ENCODE peak calls at places on chromosome 9, in seven cellular contexts. B is brain microvascular endothelial cell; I is left ventricle myocardium inferior; G is CD8-positive, alpha-beta T cell; W is K562; F is mammary epithelial cell; E is sigmoid colon. V is an unnamed sample.

GRCh38 chr9:96383165-96383939 is at the start of gene SLC35D2:
- DNase-seq in B (peak; percentile 16), F (peak; percentile 56), I (peak; percentile 71), E (peak; percentile 75), G (peak; percentile 11), W (peak; percentile 72), V (peak; percentile 67)

GRCh38 chr9:128275198-128276007 is at the start of gene GOLGA2:
- DNase-seq in G (peak; percentile 11), W (peak; percentile 99), B (peak; percentile 54), F (no peak), E (peak; percentile 82), I (peak; percentile 27), V (no peak)

GRCh38 chr9:108512426-108513173 is 343.2 kb downstream of the ACTL7B start:
- DNase-seq in E (no peak), G (no peak), B (no peak), I (no peak), F (no peak), W (no peak), V (no peak)

GRCh38 chr9:6645153-6646027 is at the start of gene GLDC:
- DNase-seq in W (no peak), I (peak; percentile 27), F (peak; percentile 31), B (no peak), E (no peak), G (peak; percentile 41), V (peak; percentile 74)

GRCh38 chr9:124038239-124038638 is 26.7 kb downstream of the LHX2 start:
- DNase-seq in F (no peak), I (no peak), B (no peak), W (no peak), E (peak; percentile 26), G (no peak), V (no peak)

GRCh38 chr9:80491086-80491749 is 919.5 kb downstream of the TLE4 start:
- DNase-seq in F (no peak), G (no peak), B (no peak), W (no peak), E (no peak), I (no peak), V (no peak)

GRCh38 chr9:101479337-101480045 is 43.9 kb upstream of the ALDOB start:
- DNase-seq in E (no peak), I (no peak), F (peak; percentile 91), B (no peak), W (no peak), G (no peak), V (no peak)

GRCh38 chr9:123642291-123643278 is 286.6 kb downstream of the CRB2 start:
- DNase-seq in I (peak; percentile 36), F (no peak), B (peak; percentile 28), W (no peak), E (peak; percentile 72), G (no peak), V (no peak)

DNA sequence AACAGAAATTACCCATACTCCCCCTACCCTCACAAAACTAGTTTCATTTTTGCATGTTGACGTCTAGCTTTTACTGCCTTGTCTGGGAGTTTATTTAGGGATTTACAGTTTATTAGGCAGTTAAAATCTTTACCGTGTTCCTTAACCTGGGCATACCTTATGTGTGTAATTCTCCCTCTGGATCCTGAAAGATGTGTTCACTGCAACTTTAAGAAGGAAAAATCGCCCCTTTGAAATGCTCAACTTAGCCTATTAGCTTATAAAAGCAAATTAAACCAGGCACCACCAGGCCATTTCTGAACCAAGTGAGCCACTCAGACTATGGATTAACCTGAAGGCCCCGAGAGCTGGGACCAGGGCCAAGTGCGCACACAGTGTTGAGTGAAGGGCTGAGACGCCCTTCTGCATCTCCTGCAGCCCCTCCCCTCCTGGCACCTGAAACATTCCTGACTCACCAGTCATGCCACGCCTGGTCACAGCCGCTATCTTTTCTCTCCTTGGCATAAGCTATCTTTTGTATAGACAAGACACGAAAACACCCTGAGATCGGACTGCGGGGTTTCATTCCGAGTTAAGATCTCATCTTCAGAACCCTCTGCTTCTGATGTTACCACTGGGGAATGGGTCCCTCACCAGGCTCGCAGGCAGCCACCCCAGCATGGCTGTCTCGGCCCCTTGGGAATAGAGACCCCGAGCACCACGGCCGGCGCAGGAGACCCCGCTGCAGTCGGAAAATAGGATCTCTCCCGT is 111.9 kb downstream of the ROR2 start:
- DNase-seq in F (peak; percentile 5), B (no peak), E (peak; percentile 85), I (peak; percentile 51), W (peak; percentile 44), G (no peak), V (peak; percentile 74)
- H3K27ac ChIP-seq in F (no peak overlapping the region), B (no peak overlapping the region), E (peak overlapping the region; percentile 82), I (no peak overlapping the region), W (no peak overlapping the region), G (no peak overlapping the region), V (no peak overlapping the region)

GRCh38 chr9:94135222-94135621 is 51.0 kb downstream of the PTPDC1 start:
- DNase-seq in E (peak; percentile 86), F (peak; percentile 71), G (no peak), W (no peak), I (no peak), B (peak; percentile 88), V (no peak)
- TF ChIP-seq CTCF in E (no peak), F (no peak), G (no peak), W (no peak), I (peak; percentile 27), B (no peak), V (no peak)

GRCh38 chr9:121440265-121440664 is 59.4 kb downstream of the GGTA1 start:
- DNase-seq in F (no peak), E (no peak), I (no peak), W (peak; percentile 58), B (peak; percentile 32), G (no peak), V (no peak)
- H3K27me3 ChIP-seq in F (peaks cover 5% of the 10 kb centered on the region), E (no peaks in the 10 kb centered on the region), I (no peaks in the 10 kb centered on the region), W (no peaks in the 10 kb centered on the region), B (peaks cover 47% of the 10 kb centered on the region), G (no peaks in the 10 kb centered on the region), V (no peaks in the 10 kb centered on the region)

GRCh38 chr9:99400184-99400731 is 178.2 kb downstream of the SEC61B start:
- DNase-seq in B (peak; percentile 53), E (no peak), I (peak; percentile 30), F (no peak), W (no peak), G (no peak), V (no peak)
- H3K27ac ChIP-seq in B (no peak overlapping the region), E (no peak overlapping the region), I (peak overlapping the region; percentile 47), F (no peak overlapping the region), W (no peak overlapping the region), G (no peak overlapping the region), V (no peak overlapping the region)

DNA sequence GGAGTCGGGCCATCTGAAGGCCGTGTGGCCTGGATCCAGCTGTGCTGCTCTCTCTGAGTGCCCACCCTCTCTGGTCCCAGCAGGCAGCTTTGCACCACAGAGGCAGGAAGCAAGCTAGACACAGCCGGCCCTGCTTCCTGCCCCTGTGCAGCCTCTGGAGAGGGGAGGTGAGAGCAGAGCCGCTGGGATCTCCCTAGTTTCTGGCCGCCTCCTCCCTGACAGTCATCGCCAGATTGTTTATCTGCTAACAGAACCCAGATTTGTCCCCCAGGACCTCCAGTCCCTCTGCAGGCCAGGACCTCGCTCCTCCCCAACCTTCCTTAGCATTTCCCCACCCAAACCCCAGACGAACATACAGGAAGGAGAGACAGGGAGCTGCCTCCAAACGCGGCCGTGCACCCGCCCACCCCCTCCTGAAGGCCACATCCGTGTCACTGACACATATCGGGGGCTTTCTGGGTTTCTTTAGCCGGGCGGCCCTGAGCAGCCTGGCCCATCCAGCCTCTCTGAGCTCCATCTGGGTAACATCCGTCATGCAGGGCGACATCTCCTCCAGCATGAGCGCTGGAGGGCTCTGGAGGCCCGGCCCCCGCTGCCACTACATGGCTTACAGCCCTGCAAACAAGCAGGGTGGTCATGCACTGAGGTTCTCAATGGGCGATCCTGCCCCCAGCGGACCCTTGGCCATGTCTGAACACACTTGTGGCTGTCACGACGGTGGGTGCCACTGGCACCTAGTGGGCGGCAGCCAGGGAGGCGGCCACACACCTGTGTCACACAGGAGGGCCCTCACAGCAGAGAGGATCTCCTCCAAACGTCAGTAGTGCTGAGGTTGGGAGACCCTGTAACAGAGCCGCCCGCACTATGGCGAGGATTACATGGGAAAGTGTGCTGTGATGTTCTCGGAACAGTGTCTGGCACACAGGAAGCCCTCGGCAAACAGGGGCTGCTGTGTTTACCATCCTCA is 47.6 kb downstream of the DBH start:
- DNase-seq in G (peak; percentile 71), I (peak; percentile 77), W (no peak), B (peak; percentile 40), F (no peak), E (no peak), V (peak; percentile 17)
- TF ChIP-seq CTCF in G (peak; percentile 29), I (no peak), W (no peak), B (peak; percentile 18), F (no peak), E (no peak), V (no peak)